ENCODE peak calls at places on chromosomes 4 and X, in four cellular contexts. H, U, B and W are unnamed samples.

GRCh38 chrX:132491191-132491590 is 2.4 kb upstream of the MBNL3 start:
- DNase-seq in H (no peak), U (no peak), B (peak), W (no peak)

GRCh38 chrX:67734111-67734753 is 190.4 kb downstream of the AR start:
- DNase-seq in B (no peak), H (no peak), U (no peak), W (no peak)

GRCh38 chr4:119536572-119537528 is 91.8 kb downstream of the PDE5A start:
- DNase-seq in U (no peak), B (no peak), H (peak), W (peak)

GRCh38 chrX:154749856-154750255 is 1.0 kb downstream of the GAB3 start:
- DNase-seq in U (no peak), B (no peak), H (no peak), W (peak)

GRCh38 chr4:39889226-39889625 is 88.5 kb downstream of the PDS5A start:
- DNase-seq in U (no peak), B (no peak), H (no peak), W (no peak)

GRCh38 chr4:75843596-75843995 is 58.7 kb downstream of the PPEF2 start:
- DNase-seq in H (no peak), B (no peak), U (no peak), W (no peak)

GRCh38 chr4:111323496-111323895 is 700.6 kb upstream of the PITX2 start:
- DNase-seq in U (peak), H (peak), B (no peak), W (peak)

GRCh38 chrX:46400530-46400929 is 144.7 kb downstream of the ZNF674 start:
- DNase-seq in B (no peak), U (no peak), H (no peak), W (no peak)

GRCh38 chr4:72418458-72418857 is 150.6 kb downstream of the ADAMTS3 start:
- DNase-seq in H (peak), U (peak), B (no peak), W (peak)

GRCh38 chr4:74975848-74976824 is 43.2 kb downstream of the PARM1 start:
- DNase-seq in B (no peak), H (no peak), U (no peak), W (no peak)

GRCh38 chr4:183328832-183329231 is 6.6 kb upstream of the CLDN24 start:
- DNase-seq in H (peak), B (no peak), U (no peak), W (peak)

GRCh38 chr4:125582302-125582701 is 267.5 kb downstream of the FAT4 start:
- DNase-seq in U (no peak), B (no peak), H (peak), W (peak)

GRCh38 chrX:105150036-105150435 is 70.5 kb downstream of the TEX13A start:
- DNase-seq in U (no peak), H (no peak), B (no peak), W (no peak)

GRCh38 chrX:63686878-63687714 is 97.9 kb downstream of the ARHGEF9 start:
- DNase-seq in B (no peak), U (peak), H (peak), W (peak)

GRCh38 chr4:61827907-61828328 is 627.8 kb downstream of the ADGRL3 start:
- DNase-seq in B (no peak), H (no peak), U (no peak), W (no peak)

GRCh38 chr4:11428701-11429571 is at the start of gene HS3ST1:
- DNase-seq in H (peak), U (no peak), B (peak), W (peak)

GRCh38 chr4:152176627-152177214 is 359.2 kb downstream of the FBXW7 start:
- DNase-seq in B (no peak), H (no peak), U (no peak), W (no peak)

GRCh38 chrX:8084023-8084422 is 87.0 kb downstream of the VCX2 start:
- DNase-seq in B (no peak), U (no peak), H (peak), W (peak)

GRCh38 chr4:185219551-185220344 is 10.3 kb downstream of the SNX25 start:
- DNase-seq in B (no peak), U (peak), H (peak), W (peak)

GRCh38 chr4:101835121-101835904 is 44.8 kb downstream of the BANK1 start:
- DNase-seq in H (peak), B (no peak), U (peak), W (peak)

GRCh38 chrX:69109706-69110635 is 55.3 kb downstream of the PJA1 start:
- DNase-seq in H (peak), U (peak), B (no peak), W (peak)

GRCh38 chrX:39813631-39814246 is 284.0 kb downstream of the BCOR start:
- DNase-seq in U (no peak), B (no peak), H (peak), W (peak)

GRCh38 chr4:45578874-45579273 is 545.0 kb downstream of the GABRG1 start:
- DNase-seq in U (no peak), H (no peak), B (no peak), W (no peak)

GRCh38 chr4:41844327-41844726 is 90.9 kb upstream of the TMEM33 start:
- DNase-seq in H (no peak), U (no peak), B (no peak), W (no peak)

GRCh38 chr4:126843492-126844067 is 789.2 kb upstream of the INTU start:
- DNase-seq in B (no peak), U (no peak), H (no peak), W (no peak)

GRCh38 chr4:4852591-4853362 is 6.7 kb upstream of the MSX1 start:
- DNase-seq in U (no peak), H (peak), B (no peak), W (peak)

GRCh38 chrX:153844509-153845082 is 14.3 kb upstream of the PDZD4 start:
- DNase-seq in B (no peak), H (no peak), U (no peak), W (no peak)

GRCh38 chrX:77003956-77004355 is 443.2 kb upstream of the FGF16 start:
- DNase-seq in B (no peak), U (no peak), H (peak), W (no peak)

GRCh38 chr4:3401436-3402171 is 40.2 kb upstream of the HGFAC start:
- DNase-seq in H (peak), U (peak), B (no peak), W (no peak)

GRCh38 chr4:153759407-153760226 is at the start of gene RNF175:
- DNase-seq in H (no peak), B (no peak), U (no peak), W (no peak)

GRCh38 chr4:144714166-144714565 is 68.2 kb downstream of the HHIP start:
- DNase-seq in B (no peak), U (no peak), H (no peak), W (no peak)

GRCh38 chrX:2325076-2325784 is 175.5 kb downstream of the DHRSX start:
- DNase-seq in B (peak), H (peak), U (no peak), W (peak)

GRCh38 chr4:166903408-166903807 is 330.9 kb downstream of the SPOCK3 start:
- DNase-seq in U (no peak), H (no peak), B (no peak), W (no peak)

GRCh38 chr4:112223956-112224355 is 7.6 kb upstream of the AP1AR start:
- DNase-seq in H (no peak), U (no peak), B (no peak), W (no peak)

GRCh38 chr4:94532016-94532789 is 80.5 kb downstream of the PDLIM5 start:
- DNase-seq in H (no peak), B (no peak), U (no peak), W (no peak)